ENCODE peak calls at places on chromosomes 2 and 18, in seven cellular contexts. M, W, V, Z, T, P and N are unnamed samples.

GRCh38 chr2:15047184-15047583 is 414.7 kb downstream of the LRATD1 start:
- DNase-seq in W (no peak), Z (no peak), V (no peak), T (no peak), M (no peak), P (no peak), N (no peak)

GRCh38 chr18:55869965-55870585 is 282.1 kb upstream of the TCF4 start:
- DNase-seq in P (no peak), W (no peak), M (no peak), V (no peak), T (peak; percentile 39), Z (peak; percentile 29), N (no peak)

GRCh38 chr18:14085770-14086458 is 46.3 kb downstream of the ZNF519 start:
- DNase-seq in Z (no peak), T (no peak), M (no peak), W (no peak), V (no peak), P (no peak), N (no peak)

GRCh38 chr2:234630676-234631350 is 133.9 kb upstream of the ARL4C start:
- DNase-seq in W (no peak), V (no peak), T (no peak), M (no peak), P (no peak), Z (no peak), N (no peak)

GRCh38 chr2:13616059-13616458 is 899.3 kb downstream of the TRIB2 start:
- DNase-seq in W (no peak), M (no peak), V (no peak), T (no peak), Z (no peak), P (no peak), N (no peak)

GRCh38 chr18:21496277-21496835 is 104.1 kb downstream of the ESCO1 start:
- DNase-seq in T (no peak), M (no peak), Z (no peak), V (no peak), P (no peak), W (no peak), N (no peak)

GRCh38 chr2:28558421-28558820 is 62.6 kb downstream of the PLB1 start:
- DNase-seq in Z (no peak), W (no peak), T (no peak), V (no peak), M (no peak), P (no peak), N (no peak)

GRCh38 chr18:79933765-79934164 is 17.7 kb downstream of the SLC66A2 start:
- DNase-seq in P (peak; percentile 36), W (peak; percentile 67), M (no peak), Z (no peak), V (peak; percentile 52), T (no peak), N (no peak)

GRCh38 chr2:174778479-174778962 is 14.2 kb upstream of the CHRNA1 start:
- DNase-seq in W (peak; percentile 49), Z (peak; percentile 39), M (no peak), V (no peak), P (no peak), T (peak; percentile 58), N (peak; percentile 55)

GRCh38 chr2:57759822-57760300 is 286.7 kb upstream of the VRK2 start:
- DNase-seq in P (peak; percentile 96), M (peak; percentile 7), T (peak; percentile 75), V (peak; percentile 90), Z (peak; percentile 86), W (peak; percentile 91), N (peak; percentile 67)

GRCh38 chr2:181656450-181657261 is at the start of gene CERKL:
- DNase-seq in P (peak; percentile 82), M (no peak), W (peak; percentile 66), V (peak; percentile 77), T (peak; percentile 11), Z (no peak), N (no peak)

GRCh38 chr18:13067124-13067523 is 76.0 kb downstream of the CEP192 start:
- DNase-seq in M (no peak), P (no peak), V (no peak), T (no peak), Z (no peak), W (no peak), N (no peak)

GRCh38 chr2:6952116-6952515 is 34.9 kb downstream of the RNF144A start:
- DNase-seq in W (no peak), M (no peak), Z (no peak), P (no peak), T (no peak), V (no peak), N (no peak)

GRCh38 chr2:217789003-217789735 is 213.6 kb downstream of the TNS1 start:
- DNase-seq in V (no peak), W (peak; percentile 84), M (no peak), Z (peak; percentile 94), T (peak; percentile 77), P (peak; percentile 80), N (peak; percentile 71)

GRCh38 chr2:38653715-38654494 is 12.0 kb upstream of the GALM start:
- DNase-seq in M (no peak), W (peak; percentile 20), V (no peak), T (no peak), P (no peak), Z (no peak), N (no peak)

GRCh38 chr2:43136862-43137261 is 89.5 kb downstream of the ZFP36L2 start:
- DNase-seq in M (peak; percentile 11), T (no peak), W (peak; percentile 2), V (no peak), P (no peak), Z (no peak), N (peak; percentile 77)

GRCh38 chr2:17583166-17583565 is 42.7 kb downstream of the VSNL1 start:
- DNase-seq in T (peak; percentile 11), M (no peak), P (no peak), W (no peak), V (no peak), Z (no peak), N (no peak)

GRCh38 chr18:58267493-58267892 is 223.5 kb downstream of the NEDD4L start:
- DNase-seq in V (no peak), W (no peak), Z (no peak), P (no peak), M (no peak), T (no peak), N (no peak)

DNA sequence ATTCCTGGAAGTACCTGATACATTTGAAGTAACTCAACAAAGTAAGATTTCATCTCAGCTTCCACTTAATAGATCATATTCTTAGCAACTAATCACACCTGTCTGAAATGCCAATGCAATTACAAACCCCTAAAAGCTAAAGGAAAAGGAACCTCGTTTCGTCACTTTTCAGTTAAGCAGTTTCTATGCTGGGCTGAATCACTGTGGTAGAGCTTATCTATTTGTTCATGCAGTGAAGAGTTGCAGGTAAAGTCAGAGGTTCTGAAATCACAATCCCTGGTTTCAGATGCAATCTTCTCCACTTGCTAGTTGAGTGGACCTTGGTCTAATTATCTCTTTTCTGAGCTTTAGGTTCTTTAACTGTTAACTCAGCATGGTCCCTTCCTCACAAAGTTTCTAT is 6.3 kb downstream of the HRH4 start:
- DNase-seq in M (no peak), P (no peak), T (no peak), Z (no peak), V (no peak), W (no peak), N (no peak)
- H3K9me3 ChIP-seq in M (no peaks in the 10 kb centered on the region), P (no peaks in the 10 kb centered on the region), T (no peaks in the 10 kb centered on the region), Z (no peaks in the 10 kb centered on the region), V (no peaks in the 10 kb centered on the region), W (no peaks in the 10 kb centered on the region), N (no peaks in the 10 kb centered on the region)

GRCh38 chr2:216351172-216351925 is 20.9 kb downstream of the MARCHF4 start:
- DNase-seq in M (no peak), Z (no peak), V (no peak), P (no peak), T (no peak), W (no peak), N (no peak)

GRCh38 chr2:216348909-216349308 is 23.4 kb downstream of the MARCHF4 start:
- DNase-seq in T (no peak), W (no peak), V (no peak), Z (no peak), M (no peak), P (no peak), N (no peak)

GRCh38 chr2:216352653-216353270 is 19.5 kb downstream of the MARCHF4 start:
- DNase-seq in V (no peak), M (no peak), T (no peak), Z (no peak), W (no peak), P (no peak), N (no peak)

GRCh38 chr2:216349366-216349765 is 22.9 kb downstream of the MARCHF4 start:
- DNase-seq in M (no peak), T (no peak), P (peak; percentile 61), W (no peak), V (no peak), Z (no peak), N (no peak)

DNA sequence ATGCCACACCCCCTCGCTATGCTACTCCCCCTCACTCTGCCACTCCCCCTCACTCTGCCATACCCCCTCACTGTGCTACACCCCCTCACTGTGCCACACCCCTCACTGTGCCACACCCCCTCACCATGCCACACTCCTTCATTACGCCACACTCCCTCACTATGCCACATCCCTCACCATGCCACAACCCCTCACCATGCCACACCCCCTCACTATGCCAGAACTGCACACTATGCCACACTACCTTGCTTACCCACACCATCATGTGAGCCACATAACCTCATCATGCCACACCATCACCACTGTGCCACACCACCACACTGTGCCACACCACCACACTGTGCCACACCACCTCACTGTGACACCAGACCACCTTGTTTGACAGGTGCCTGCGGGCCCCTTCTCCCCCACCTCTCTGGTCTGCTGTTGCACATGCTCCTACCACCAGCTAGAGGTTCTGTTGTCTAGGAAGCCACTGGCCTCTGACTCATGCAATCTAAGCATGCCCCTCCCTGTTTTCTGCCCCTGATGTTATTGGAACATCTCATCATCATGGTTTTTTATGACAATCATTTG is 22.0 kb downstream of the MARCHF4 start:
- DNase-seq in V (no peak), T (no peak), M (no peak), P (no peak), W (no peak), Z (no peak), N (peak; percentile 12)
- TF ChIP-seq CTCF in V (no peak), T (no peak), M (no peak), P (no peak), W (no peak), Z (no peak), N (no peak)

GRCh38 chr2:71150082-71150816 is 19.8 kb downstream of the MPHOSPH10 start:
- DNase-seq in T (no peak), P (no peak), V (no peak), M (no peak), Z (no peak), W (no peak), N (no peak)
- H3K27me3 ChIP-seq in T (no peaks in the 10 kb centered on the region), P (no peaks in the 10 kb centered on the region), V (no peaks in the 10 kb centered on the region), M (no peaks in the 10 kb centered on the region), Z (no peaks in the 10 kb centered on the region), W (no peaks in the 10 kb centered on the region), N (no peaks in the 10 kb centered on the region)

DNA sequence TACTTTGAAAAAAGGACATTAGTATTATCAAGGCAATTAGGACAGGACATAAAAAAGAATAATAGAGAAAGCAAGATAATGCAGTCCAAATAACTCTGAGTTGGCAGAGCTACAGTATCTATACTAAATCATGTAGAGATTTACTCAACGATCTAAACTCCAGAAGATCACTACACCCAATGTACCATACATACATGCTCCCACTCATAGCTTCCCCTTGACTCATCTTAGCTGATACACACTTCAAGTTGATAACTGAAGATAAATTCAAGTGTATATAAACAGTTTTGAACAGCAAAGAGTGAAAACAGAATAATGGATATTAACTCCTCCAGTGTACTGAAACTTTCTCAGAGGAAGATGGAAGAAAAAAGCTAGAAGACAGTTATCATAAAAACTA is 78.5 kb downstream of the SESTD1 start:
- DNase-seq in T (no peak), V (no peak), M (no peak), Z (no peak), W (no peak), P (no peak), N (no peak)
- H3K9me3 ChIP-seq in T (peaks cover 23% of the 10 kb centered on the region), V (no peaks in the 10 kb centered on the region), M (no peaks in the 10 kb centered on the region), Z (peaks cover 17% of the 10 kb centered on the region), W (no peaks in the 10 kb centered on the region), P (peaks cover 15% of the 10 kb centered on the region), N (no peaks in the 10 kb centered on the region)